ENCODE peak calls at places on chromosomes 5 and 9, in four cellular contexts. One of them, this sample, is unnamed.
A peak's percentile ranks its signal among the peaks of the same experiment; 100 is the strongest.

GRCh38 chr9:115262477-115262876 is 144.5 kb upstream of the TNC start:
- DNase-seq in neuronal stem cell: no peak
- DNase-seq in IMR-90: peak; percentile 75
- DNase-seq in trophoblast cell: no peak
- DNase-seq in this sample: no peak

GRCh38 chr5:147509041-147509709 is 693 bp downstream of the DPYSL3 start:
- DNase-seq in neuronal stem cell: peak; percentile 29
- DNase-seq in IMR-90: peak; percentile 16
- DNase-seq in trophoblast cell: no peak
- DNase-seq in this sample: peak; percentile 53

GRCh38 chr9:135037521-135038250 is 49.8 kb upstream of the OLFM1 start:
- DNase-seq in neuronal stem cell: no peak
- DNase-seq in IMR-90: no peak
- DNase-seq in trophoblast cell: no peak
- DNase-seq in this sample: peak; percentile 14

GRCh38 chr9:95753762-95754465 is 121.6 kb upstream of the ERCC6L2 start:
- DNase-seq in neuronal stem cell: no peak
- DNase-seq in IMR-90: no peak
- DNase-seq in trophoblast cell: no peak
- DNase-seq in this sample: no peak

GRCh38 chr5:173581408-173582197 is 34.8 kb downstream of the BOD1 start:
- DNase-seq in neuronal stem cell: peak; percentile 64
- DNase-seq in IMR-90: peak; percentile 27
- DNase-seq in trophoblast cell: peak; percentile 67
- DNase-seq in this sample: peak; percentile 84

GRCh38 chr9:83323148-83323547 is 215.1 kb downstream of the FRMD3 start:
- DNase-seq in neuronal stem cell: no peak
- DNase-seq in IMR-90: no peak
- DNase-seq in trophoblast cell: no peak
- DNase-seq in this sample: no peak

GRCh38 chr9:137276757-137277328 is 683 bp upstream of the TOR4A start:
- DNase-seq in neuronal stem cell: no peak
- DNase-seq in IMR-90: peak; percentile 38
- DNase-seq in trophoblast cell: no peak
- DNase-seq in this sample: peak; percentile 71

GRCh38 chr9:1946506-1946905 is 68.6 kb upstream of the SMARCA2 start:
- DNase-seq in neuronal stem cell: no peak
- DNase-seq in IMR-90: no peak
- DNase-seq in trophoblast cell: no peak
- DNase-seq in this sample: no peak

GRCh38 chr9:134617246-134617645 is 24.4 kb upstream of the COL5A1 start:
- DNase-seq in neuronal stem cell: no peak
- DNase-seq in IMR-90: no peak
- DNase-seq in trophoblast cell: no peak
- DNase-seq in this sample: peak; percentile 12

GRCh38 chr5:97554992-97555981 is 372.2 kb upstream of the RIOK2 start:
- DNase-seq in neuronal stem cell: no peak
- DNase-seq in IMR-90: peak; percentile 80
- DNase-seq in trophoblast cell: no peak
- DNase-seq in this sample: no peak

GRCh38 chr9:73583590-73583989 is 431.9 kb downstream of the ANXA1 start:
- DNase-seq in neuronal stem cell: no peak
- DNase-seq in IMR-90: no peak
- DNase-seq in trophoblast cell: no peak
- DNase-seq in this sample: no peak

GRCh38 chr5:64831996-64832395 is 63.3 kb downstream of the CWC27 start:
- DNase-seq in neuronal stem cell: no peak
- DNase-seq in IMR-90: no peak
- DNase-seq in trophoblast cell: no peak
- DNase-seq in this sample: no peak

GRCh38 chr5:51279983-51280382 is 103.3 kb upstream of the ISL1 start:
- DNase-seq in neuronal stem cell: no peak
- DNase-seq in IMR-90: no peak
- DNase-seq in trophoblast cell: no peak
- DNase-seq in this sample: no peak

GRCh38 chr5:172858990-172859811 is 25.1 kb downstream of the ERGIC1 start:
- DNase-seq in neuronal stem cell: no peak
- DNase-seq in IMR-90: peak; percentile 93
- DNase-seq in trophoblast cell: peak; percentile 93
- DNase-seq in this sample: no peak

GRCh38 chr5:91074615-91075014 is 308.5 kb downstream of the ARRDC3 start:
- DNase-seq in neuronal stem cell: no peak
- DNase-seq in IMR-90: peak; percentile 89
- DNase-seq in trophoblast cell: peak; percentile 90
- DNase-seq in this sample: no peak

GRCh38 chr9:101977614-101978210 is 239.3 kb upstream of the GRIN3A start:
- DNase-seq in neuronal stem cell: no peak
- DNase-seq in IMR-90: peak; percentile 12
- DNase-seq in trophoblast cell: peak; percentile 51
- DNase-seq in this sample: no peak

GRCh38 chr5:127442085-127442484 is 75.4 kb upstream of the PRRC1 start:
- DNase-seq in neuronal stem cell: no peak
- DNase-seq in IMR-90: peak; percentile 2
- DNase-seq in trophoblast cell: peak; percentile 50
- DNase-seq in this sample: no peak

GRCh38 chr5:169412858-169413257 is 111.9 kb upstream of the SLIT3 start:
- DNase-seq in neuronal stem cell: no peak
- DNase-seq in IMR-90: no peak
- DNase-seq in trophoblast cell: no peak
- DNase-seq in this sample: no peak

GRCh38 chr5:83374547-83374946 is 97.0 kb upstream of the VCAN start:
- DNase-seq in neuronal stem cell: no peak
- DNase-seq in IMR-90: peak; percentile 67
- DNase-seq in trophoblast cell: peak; percentile 28
- DNase-seq in this sample: no peak

GRCh38 chr5:126610616-126611015 is 9.9 kb downstream of the PHAX start:
- DNase-seq in neuronal stem cell: no peak
- DNase-seq in IMR-90: no peak
- DNase-seq in trophoblast cell: no peak
- DNase-seq in this sample: peak; percentile 6

GRCh38 chr5:141493500-141494422 is 4.9 kb downstream of the PCDHGC5 start:
- DNase-seq in neuronal stem cell: no peak
- DNase-seq in IMR-90: peak; percentile 65
- DNase-seq in trophoblast cell: no peak
- DNase-seq in this sample: no peak

GRCh38 chr5:57950616-57951228 is 468.1 kb upstream of the ACTBL2 start:
- DNase-seq in neuronal stem cell: no peak
- DNase-seq in IMR-90: peak; percentile 20
- DNase-seq in trophoblast cell: no peak
- DNase-seq in this sample: peak; percentile 31

GRCh38 chr5:164153469-164154172 is 648.2 kb downstream of the MAT2B start:
- DNase-seq in neuronal stem cell: no peak
- DNase-seq in IMR-90: peak; percentile 32
- DNase-seq in trophoblast cell: no peak
- DNase-seq in this sample: no peak

GRCh38 chr5:981466-981865 is 27.1 kb upstream of the NKD2 start:
- DNase-seq in neuronal stem cell: no peak
- DNase-seq in IMR-90: no peak
- DNase-seq in trophoblast cell: no peak
- DNase-seq in this sample: peak; percentile 34

GRCh38 chr9:122807271-122807900 is 7.5 kb downstream of the OR1K1 start:
- DNase-seq in neuronal stem cell: no peak
- DNase-seq in IMR-90: peak; percentile 42
- DNase-seq in trophoblast cell: peak; percentile 82
- DNase-seq in this sample: no peak

GRCh38 chr5:93601433-93602175 is 18.6 kb downstream of the NR2F1 start:
- DNase-seq in neuronal stem cell: no peak
- DNase-seq in IMR-90: peak; percentile 91
- DNase-seq in trophoblast cell: no peak
- DNase-seq in this sample: no peak

GRCh38 chr5:179244051-179244450 is 101.2 kb downstream of the ADAMTS2 start:
- DNase-seq in neuronal stem cell: no peak
- DNase-seq in IMR-90: no peak
- DNase-seq in trophoblast cell: no peak
- DNase-seq in this sample: no peak

GRCh38 chr9:122348288-122348777 is 22.5 kb upstream of the PTGS1 start:
- DNase-seq in neuronal stem cell: no peak
- DNase-seq in IMR-90: no peak
- DNase-seq in trophoblast cell: no peak
- DNase-seq in this sample: no peak

GRCh38 chr5:162485666-162486292 is 418.2 kb downstream of the GABRG2 start:
- DNase-seq in neuronal stem cell: no peak
- DNase-seq in IMR-90: no peak
- DNase-seq in trophoblast cell: no peak
- DNase-seq in this sample: peak; percentile 46

GRCh38 chr5:135834639-135835529 is at the start of gene SLC25A48:
- DNase-seq in neuronal stem cell: peak; percentile 71
- DNase-seq in IMR-90: peak; percentile 16
- DNase-seq in trophoblast cell: peak; percentile 63
- DNase-seq in this sample: peak; percentile 89

GRCh38 chr9:131833906-131834305 is 94.0 kb upstream of the RAPGEF1 start:
- DNase-seq in neuronal stem cell: no peak
- DNase-seq in IMR-90: peak; percentile 18
- DNase-seq in trophoblast cell: no peak
- DNase-seq in this sample: peak; percentile 17

GRCh38 chr9:131833083-131833482 is 93.2 kb upstream of the RAPGEF1 start:
- DNase-seq in neuronal stem cell: no peak
- DNase-seq in IMR-90: no peak
- DNase-seq in trophoblast cell: no peak
- DNase-seq in this sample: no peak

GRCh38 chr9:131834721-131835120 is 94.8 kb upstream of the RAPGEF1 start:
- DNase-seq in neuronal stem cell: no peak
- DNase-seq in IMR-90: no peak
- DNase-seq in trophoblast cell: no peak
- DNase-seq in this sample: no peak

GRCh38 chr9:131827821-131828369 is 88.0 kb upstream of the RAPGEF1 start:
- DNase-seq in neuronal stem cell: no peak
- DNase-seq in IMR-90: no peak
- DNase-seq in trophoblast cell: no peak
- DNase-seq in this sample: no peak

GRCh38 chr9:131831380-131832165 is 91.7 kb upstream of the RAPGEF1 start:
- DNase-seq in neuronal stem cell: no peak
- DNase-seq in IMR-90: no peak
- DNase-seq in trophoblast cell: no peak
- DNase-seq in this sample: no peak
- H4K8ac ChIP-seq in neuronal stem cell: no peak overlapping the region
- H4K8ac ChIP-seq in IMR-90: no peak overlapping the region
- H4K8ac ChIP-seq in trophoblast cell: no peak overlapping the region
- H4K8ac ChIP-seq in this sample: no peak overlapping the region

DNA sequence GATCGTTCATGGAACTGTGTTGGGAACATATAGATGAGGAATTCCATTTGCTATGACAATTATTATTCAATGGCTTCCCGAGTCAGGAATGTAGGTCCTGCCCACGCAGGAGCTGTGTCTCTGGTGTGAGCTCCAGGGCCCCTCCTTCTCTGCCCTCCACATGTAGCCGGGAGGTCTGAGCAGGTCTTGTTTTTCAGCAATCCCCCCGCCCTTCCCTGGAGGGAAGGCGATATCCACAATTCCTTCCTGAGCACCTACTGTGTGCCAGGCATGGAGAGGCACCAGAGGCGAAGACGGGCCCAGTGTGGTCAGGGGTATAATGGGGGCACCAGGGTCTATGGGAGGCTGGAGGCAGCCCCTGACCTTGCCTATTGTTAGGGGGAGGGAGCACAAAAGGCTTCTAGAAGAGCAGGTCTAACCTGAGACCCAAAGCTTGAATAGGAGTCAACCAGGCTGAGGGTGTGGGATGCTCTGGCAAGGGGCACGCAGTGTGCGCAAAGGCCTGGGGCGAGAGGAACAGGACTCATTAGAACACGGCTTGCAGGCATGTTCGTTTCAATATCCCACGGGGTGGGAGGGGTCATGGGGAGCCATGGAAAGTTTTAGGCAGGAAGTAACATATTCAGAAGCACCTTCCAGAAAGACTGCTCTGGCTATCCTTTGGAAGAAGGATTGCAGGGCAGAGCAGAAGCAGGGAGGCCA is 154.9 kb downstream of the C9orf50 start:
- DNase-seq in neuronal stem cell: no peak
- DNase-seq in IMR-90: no peak
- DNase-seq in trophoblast cell: peak; percentile 63
- DNase-seq in this sample: no peak
- H4K8ac ChIP-seq in neuronal stem cell: no peak overlapping the region
- H4K8ac ChIP-seq in IMR-90: no peak overlapping the region
- H4K8ac ChIP-seq in trophoblast cell: no peak overlapping the region
- H4K8ac ChIP-seq in this sample: no peak overlapping the region

GRCh38 chr9:128457207-128457606 is 1.4 kb downstream of the ODF2 start:
- DNase-seq in neuronal stem cell: no peak
- DNase-seq in IMR-90: no peak
- DNase-seq in trophoblast cell: no peak
- DNase-seq in this sample: peak; percentile 49
- H4K8ac ChIP-seq in neuronal stem cell: no peak overlapping the region
- H4K8ac ChIP-seq in IMR-90: no peak overlapping the region
- H4K8ac ChIP-seq in trophoblast cell: no peak overlapping the region
- H4K8ac ChIP-seq in this sample: no peak overlapping the region

GRCh38 chr5:122078116-122078865 is at the start of gene LOX:
- DNase-seq in neuronal stem cell: peak; percentile 49
- DNase-seq in IMR-90: peak; percentile 98
- DNase-seq in trophoblast cell: peak; percentile 25
- DNase-seq in this sample: peak; percentile 50
- H4K8ac ChIP-seq in neuronal stem cell: no peak within 1 kb of the TSS
- H4K8ac ChIP-seq in IMR-90: peak within 1 kb of the TSS; percentile 92
- H4K8ac ChIP-seq in trophoblast cell: no peak within 1 kb of the TSS
- H4K8ac ChIP-seq in this sample: no peak within 1 kb of the TSS

GRCh38 chr5:113331201-113331551 is 103.6 kb downstream of the TSSK1B start:
- DNase-seq in neuronal stem cell: no peak
- DNase-seq in IMR-90: peak; percentile 68
- DNase-seq in trophoblast cell: no peak
- DNase-seq in this sample: no peak

GRCh38 chr5:113329981-113330380 is 104.8 kb downstream of the TSSK1B start:
- DNase-seq in neuronal stem cell: no peak
- DNase-seq in IMR-90: no peak
- DNase-seq in trophoblast cell: no peak
- DNase-seq in this sample: no peak

GRCh38 chr5:113325054-113325453 is 109.7 kb downstream of the TSSK1B start:
- DNase-seq in neuronal stem cell: no peak
- DNase-seq in IMR-90: peak; percentile 27
- DNase-seq in trophoblast cell: peak; percentile 9
- DNase-seq in this sample: no peak

DNA sequence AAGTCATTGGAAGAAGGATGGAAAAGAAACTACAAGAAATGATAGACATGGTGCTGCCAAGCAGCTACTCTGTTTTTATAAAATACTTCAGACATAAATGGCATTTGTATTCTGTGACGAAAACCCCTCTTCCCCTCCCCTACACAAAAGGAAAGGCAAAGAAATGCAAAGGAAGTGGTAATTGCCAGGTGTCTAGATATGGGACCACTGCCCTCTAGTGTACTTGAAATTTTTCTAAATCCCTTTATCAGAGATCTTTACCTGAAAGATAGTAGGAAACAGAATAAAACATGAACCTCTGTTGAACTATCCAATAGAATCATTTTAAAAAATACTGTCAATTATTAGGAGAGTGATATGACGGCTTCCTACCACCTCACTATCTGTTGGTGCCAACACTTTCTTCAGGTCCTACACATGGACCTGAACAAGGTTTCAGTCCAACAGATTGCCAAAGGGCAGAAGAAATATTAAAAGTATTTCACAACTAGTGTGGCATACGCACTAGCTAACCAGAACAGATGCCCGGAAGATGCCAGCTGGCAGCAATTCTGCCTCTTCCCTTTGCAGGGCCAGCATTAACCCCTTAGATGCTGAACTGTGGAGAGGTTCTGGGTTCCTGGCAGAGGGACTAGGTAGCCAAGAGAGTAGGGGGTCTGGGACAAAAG is 104.1 kb downstream of the TSSK1B start:
- DNase-seq in neuronal stem cell: no peak
- DNase-seq in IMR-90: peak; percentile 60
- DNase-seq in trophoblast cell: peak; percentile 62
- DNase-seq in this sample: no peak
- H4K8ac ChIP-seq in neuronal stem cell: no peak overlapping the region
- H4K8ac ChIP-seq in IMR-90: no peak overlapping the region
- H4K8ac ChIP-seq in trophoblast cell: no peak overlapping the region
- H4K8ac ChIP-seq in this sample: no peak overlapping the region

This sample was measured in H9.